ENCODE peak calls at places on chromosomes 3 and 15, in five cellular contexts. A is NCI-H1417, F is EH, J is NCI-H524 treated with DMSO at 0.1 percent for 48 hours, S is AML-193. Q is an unnamed sample.

GRCh38 chr3:139982404-139982803 is 47.4 kb downstream of the CLSTN2 start:
- DNase-seq in A (no peak), F (no peak), J (peak), S (no peak), Q (peak)

GRCh38 chr3:21752749-21753347 is 1.8 kb upstream of the ZNF385D start:
- DNase-seq in A (peak), F (peak), J (peak), S (peak), Q (peak)

GRCh38 chr3:38119248-38119544 is 17.7 kb downstream of the ACAA1 start:
- DNase-seq in A (no peak), F (no peak), J (no peak), S (no peak), Q (no peak)

GRCh38 chr3:128970741-128971048 is 23.2 kb downstream of the CFAP92 start:
- DNase-seq in A (no peak), F (peak), J (no peak), S (peak), Q (no peak)

GRCh38 chr15:38490231-38490630 is 36.3 kb downstream of the FAM98B start:
- DNase-seq in A (no peak), F (peak), J (no peak), S (no peak), Q (no peak)

GRCh38 chr3:66449411-66449931 is 51.4 kb downstream of the LRIG1 start:
- DNase-seq in A (no peak), F (no peak), J (no peak), S (no peak), Q (no peak)

GRCh38 chr3:112736386-112736785 is 95.4 kb upstream of the CCDC80 start:
- DNase-seq in A (no peak), F (no peak), J (no peak), S (no peak), Q (no peak)

GRCh38 chr15:23797747-23798157 is 110.6 kb upstream of the NDN start:
- DNase-seq in A (peak), F (no peak), J (no peak), S (no peak), Q (no peak)

GRCh38 chr3:59273976-59274375 is 224.2 kb upstream of the CFAP20DC start:
- DNase-seq in A (no peak), F (no peak), J (no peak), S (peak), Q (no peak)

GRCh38 chr3:133474251-133474801 is 74.5 kb downstream of the BFSP2 start:
- DNase-seq in A (no peak), F (peak), J (no peak), S (no peak), Q (no peak)

GRCh38 chr3:150890320-150890719 is 14.9 kb downstream of the MINDY4B start:
- DNase-seq in A (no peak), F (peak), J (no peak), S (peak), Q (no peak)

Q was measured in NCI-H1105 treated with DMSO at 0.1 percent for 48 hours.